ENCODE peak calls at places on chromosome 1, in seven cellular contexts. N is H9, V is H1, P is IMR-90, I is mesenchymal stem cell, T is trophoblast cell, D is neuronal stem cell. B is an unnamed sample.
A peak's percentile ranks its signal among the peaks of the same experiment; 100 is the strongest.

GRCh38 chr1:93028542-93028941 is 50.5 kb upstream of the MTF2 start:
- DNase-seq in V (no peak), N (no peak), I (no peak), D (no peak), P (no peak), T (no peak), B (no peak)

GRCh38 chr1:43349594-43350306 is 9.0 kb upstream of the CDC20 start:
- DNase-seq in T (no peak), V (no peak), D (no peak), N (no peak), I (peak; percentile 58), P (peak; percentile 92), B (no peak)

GRCh38 chr1:51285055-51285454 is 45.3 kb downstream of the TTC39A start:
- DNase-seq in I (no peak), T (no peak), N (no peak), D (no peak), V (no peak), P (no peak), B (no peak)

GRCh38 chr1:190377294-190377693 is 100.4 kb downstream of the BRINP3 start:
- DNase-seq in D (no peak), T (no peak), V (no peak), P (no peak), I (no peak), N (no peak), B (no peak)

GRCh38 chr1:84152649-84153056 is 8.6 kb downstream of the PRKACB start:
- DNase-seq in N (no peak), T (no peak), P (no peak), I (no peak), V (no peak), D (no peak), B (no peak)

GRCh38 chr1:79741720-79742421 is 735.3 kb upstream of the ADGRL4 start:
- DNase-seq in N (no peak), D (no peak), V (no peak), P (no peak), I (no peak), T (no peak), B (no peak)

GRCh38 chr1:50423670-50424000 is 392 bp upstream of the DMRTA2 start:
- DNase-seq in I (peak; percentile 36), T (no peak), N (peak; percentile 75), P (no peak), D (no peak), V (no peak), B (peak; percentile 67)

GRCh38 chr1:232368821-232369321 is 261.1 kb downstream of the SIPA1L2 start:
- DNase-seq in P (no peak), N (no peak), T (no peak), I (no peak), D (no peak), V (no peak), B (no peak)

GRCh38 chr1:172380441-172381244 is 39.8 kb upstream of the C1orf105 start:
- DNase-seq in V (no peak), P (no peak), D (no peak), I (peak; percentile 56), N (no peak), T (no peak), B (no peak)

GRCh38 chr1:40299366-40300248 is 17.5 kb downstream of the COL9A2 start:
- DNase-seq in P (peak; percentile 49), V (no peak), I (no peak), T (no peak), D (no peak), N (no peak), B (no peak)

GRCh38 chr1:66262233-66262632 is 271.7 kb upstream of the SGIP1 start:
- DNase-seq in P (peak; percentile 67), T (peak; percentile 90), I (peak; percentile 74), V (no peak), D (no peak), N (no peak), B (peak; percentile 33)

GRCh38 chr1:164787834-164788231 is 228.8 kb downstream of the PBX1 start:
- DNase-seq in N (no peak), D (no peak), P (no peak), V (no peak), I (no peak), T (no peak), B (peak; percentile 67)

GRCh38 chr1:176033474-176033873 is 173.6 kb downstream of the COP1 start:
- DNase-seq in P (peak; percentile 44), N (no peak), I (peak; percentile 6), V (no peak), D (no peak), T (peak; percentile 32), B (no peak)

GRCh38 chr1:109764561-109765482 is 1.1 kb upstream of the EPS8L3 start:
- DNase-seq in V (no peak), N (no peak), P (no peak), D (no peak), I (no peak), T (no peak), B (no peak)

GRCh38 chr1:180165509-180166435 is 11.1 kb downstream of the QSOX1 start:
- DNase-seq in P (no peak), I (no peak), D (no peak), T (peak; percentile 95), V (no peak), N (no peak), B (no peak)

GRCh38 chr1:184755226-184756065 is 788 bp upstream of the EDEM3 start:
- DNase-seq in D (no peak), N (no peak), I (no peak), T (peak; percentile 86), V (no peak), P (no peak), B (no peak)

GRCh38 chr1:225755668-225756294 is 21.8 kb upstream of the SRP9 start:
- DNase-seq in I (no peak), N (no peak), D (no peak), V (no peak), P (no peak), T (no peak), B (no peak)

DNA sequence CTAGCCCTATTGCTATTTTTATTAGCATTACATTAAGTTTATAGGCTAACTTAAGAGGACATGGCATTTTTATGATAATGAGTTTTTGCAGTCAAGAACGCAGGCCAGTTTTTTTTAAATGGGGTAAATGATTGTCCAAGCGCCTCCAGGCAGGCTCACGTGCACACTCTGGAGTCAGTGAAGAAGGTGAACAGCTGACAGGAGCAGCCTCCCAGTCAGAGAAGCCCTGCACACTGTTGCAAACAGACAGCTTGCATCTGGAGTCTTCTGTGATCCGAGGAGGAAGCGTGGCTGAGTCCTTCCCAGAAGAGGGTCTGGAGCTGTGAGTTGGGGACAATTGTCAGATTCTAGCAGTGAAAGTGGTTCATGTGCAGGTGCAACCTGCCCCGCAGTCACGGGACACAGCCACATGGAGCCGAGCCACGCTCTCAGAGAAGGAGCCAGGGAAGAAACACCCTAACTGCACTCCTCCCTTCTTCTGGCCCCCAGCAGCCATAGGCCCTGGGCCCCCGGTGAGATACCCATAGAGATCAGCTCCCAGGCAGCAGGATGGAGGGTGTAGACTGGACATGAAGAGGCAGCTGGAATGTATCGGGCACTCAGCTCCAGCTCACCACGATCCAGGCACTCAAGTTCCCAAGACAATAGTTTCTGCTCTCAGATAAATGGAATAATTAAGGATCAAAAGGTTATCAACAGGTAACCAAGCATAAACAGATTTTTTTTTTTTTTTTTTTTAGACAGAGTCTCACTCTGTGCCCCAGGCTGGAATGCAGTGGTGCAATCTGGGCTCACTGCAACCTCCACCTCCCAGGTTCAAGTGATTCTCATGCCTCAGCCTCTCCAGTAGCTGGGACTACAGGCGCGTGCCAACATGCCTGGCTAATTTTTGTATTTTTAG is 26.4 kb downstream of the CAPN2 start:
- DNase-seq in N (no peak), P (no peak), I (no peak), D (no peak), V (no peak), T (peak; percentile 64), B (no peak)
- H2BK120ac ChIP-seq in N (no peak overlapping the region), P (no peak overlapping the region), I (no peak overlapping the region), D (no peak overlapping the region), V (no peak overlapping the region), T (no peak overlapping the region), B (no peak overlapping the region)

GRCh38 chr1:18293291-18293690 is 185.7 kb downstream of the IGSF21 start:
- DNase-seq in D (no peak), N (no peak), I (no peak), T (no peak), P (no peak), V (no peak), B (no peak)
- H3K27me3 ChIP-seq in D (no peaks in the 10 kb centered on the region), N (no peaks in the 10 kb centered on the region), I (no peaks in the 10 kb centered on the region), T (no peaks in the 10 kb centered on the region), P (no peaks in the 10 kb centered on the region), V (no peaks in the 10 kb centered on the region), B (no peaks in the 10 kb centered on the region)

GRCh38 chr1:68324316-68324715 is 92.0 kb upstream of the WLS start:
- DNase-seq in D (no peak), I (no peak), V (no peak), T (peak; percentile 90), N (no peak), P (no peak), B (no peak)
- H2BK120ac ChIP-seq in D (no peak overlapping the region), I (no peak overlapping the region), V (no peak overlapping the region), T (no peak overlapping the region), N (no peak overlapping the region), P (no peak overlapping the region), B (no peak overlapping the region)

GRCh38 chr1:201885531-201886075 is 3.1 kb upstream of the SHISA4 start:
- DNase-seq in D (no peak), T (peak; percentile 69), P (peak; percentile 56), N (no peak), I (peak; percentile 53), V (no peak), B (peak; percentile 80)
- H3K27me3 ChIP-seq in D (no peaks in the 10 kb centered on the region), T (peaks cover 5% of the 10 kb centered on the region), P (no peaks in the 10 kb centered on the region), N (no peaks in the 10 kb centered on the region), I (no peaks in the 10 kb centered on the region), V (peaks cover 8% of the 10 kb centered on the region), B (no peaks in the 10 kb centered on the region)

GRCh38 chr1:74590288-74590687 is 77.9 kb upstream of the LRRC53 start:
- DNase-seq in P (no peak), D (no peak), T (no peak), N (no peak), V (no peak), I (no peak), B (no peak)

GRCh38 chr1:74592580-74593355 is 80.4 kb upstream of the LRRC53 start:
- DNase-seq in I (no peak), P (no peak), N (no peak), V (no peak), D (no peak), T (no peak), B (no peak)

GRCh38 chr1:74596770-74597169 is 76.8 kb downstream of the ERICH3 start:
- DNase-seq in N (no peak), V (no peak), D (peak; percentile 5), T (no peak), P (no peak), I (no peak), B (no peak)

GRCh38 chr1:74591954-74592353 is 79.5 kb upstream of the LRRC53 start:
- DNase-seq in D (no peak), N (no peak), P (no peak), T (no peak), I (no peak), V (no peak), B (no peak)

GRCh38 chr1:74593887-74594866 is 79.4 kb downstream of the ERICH3 start:
- DNase-seq in I (no peak), V (no peak), N (no peak), P (no peak), D (no peak), T (no peak), B (no peak)
- H2BK120ac ChIP-seq in I (no peak overlapping the region), V (no peak overlapping the region), N (no peak overlapping the region), P (no peak overlapping the region), D (no peak overlapping the region), T (no peak overlapping the region), B (no peak overlapping the region)